ENCODE peak calls at places on chromosomes 5 and 9, in four cellular contexts. One of them, this sample, is unnamed.

GRCh38 chr9:116320180-116320799 is 166.7 kb downstream of the PAPPA start:
- DNase-seq in HuH-7.5: no peak
- DNase-seq in erythroblast: peak; percentile 87
- DNase-seq in ACHN: no peak
- DNase-seq in this sample: no peak

GRCh38 chr5:137507150-137507549 is 8.0 kb upstream of the SPOCK1 start:
- DNase-seq in HuH-7.5: no peak
- DNase-seq in erythroblast: no peak
- DNase-seq in ACHN: no peak
- DNase-seq in this sample: no peak

GRCh38 chr5:168162464-168162863 is 129.0 kb upstream of the WWC1 start:
- DNase-seq in HuH-7.5: no peak
- DNase-seq in erythroblast: no peak
- DNase-seq in ACHN: no peak
- DNase-seq in this sample: no peak

GRCh38 chr5:170525450-170526211 is 21.8 kb downstream of the KCNIP1 start:
- DNase-seq in HuH-7.5: no peak
- DNase-seq in erythroblast: no peak
- DNase-seq in ACHN: no peak
- DNase-seq in this sample: no peak

GRCh38 chr9:117771162-117771561 is 67.0 kb downstream of the TLR4 start:
- DNase-seq in HuH-7.5: no peak
- DNase-seq in erythroblast: no peak
- DNase-seq in ACHN: no peak
- DNase-seq in this sample: no peak

GRCh38 chr5:68070641-68071191 is 144.8 kb upstream of the PIK3R1 start:
- DNase-seq in HuH-7.5: no peak
- DNase-seq in erythroblast: no peak
- DNase-seq in ACHN: no peak
- DNase-seq in this sample: no peak

GRCh38 chr5:36897616-36898015 is 21.0 kb downstream of the NIPBL start:
- DNase-seq in HuH-7.5: no peak
- DNase-seq in erythroblast: no peak
- DNase-seq in ACHN: peak; percentile 3
- DNase-seq in this sample: no peak

GRCh38 chr5:133897431-133897830 is 71.0 kb downstream of the C5orf15 start:
- DNase-seq in HuH-7.5: no peak
- DNase-seq in erythroblast: no peak
- DNase-seq in ACHN: no peak
- DNase-seq in this sample: no peak

GRCh38 chr9:91606255-91606995 is 182.8 kb upstream of the NFIL3 start:
- DNase-seq in HuH-7.5: no peak
- DNase-seq in erythroblast: no peak
- DNase-seq in ACHN: no peak
- DNase-seq in this sample: no peak

GRCh38 chr5:74641014-74641777 is 668 bp upstream of the ENC1 start:
- DNase-seq in HuH-7.5: peak; percentile 33
- DNase-seq in erythroblast: peak; percentile 80
- DNase-seq in ACHN: peak; percentile 81
- DNase-seq in this sample: peak; percentile 66

GRCh38 chr5:173720341-173721258 is 104.2 kb upstream of the BOD1 start:
- DNase-seq in HuH-7.5: no peak
- DNase-seq in erythroblast: no peak
- DNase-seq in ACHN: no peak
- DNase-seq in this sample: no peak

GRCh38 chr5:161925960-161926359 is 78.0 kb downstream of the GABRA1 start:
- DNase-seq in HuH-7.5: no peak
- DNase-seq in erythroblast: no peak
- DNase-seq in ACHN: no peak
- DNase-seq in this sample: no peak

GRCh38 chr9:129414377-129415021 is 206.4 kb downstream of the C9orf50 start:
- DNase-seq in HuH-7.5: peak; percentile 87
- DNase-seq in erythroblast: peak; percentile 53
- DNase-seq in ACHN: peak; percentile 22
- DNase-seq in this sample: peak; percentile 9

GRCh38 chr5:178192244-178192643 is 5.1 kb upstream of the GMCL2 start:
- DNase-seq in HuH-7.5: no peak
- DNase-seq in erythroblast: no peak
- DNase-seq in ACHN: no peak
- DNase-seq in this sample: no peak

GRCh38 chr9:129458155-129458661 is 162.7 kb downstream of the C9orf50 start:
- DNase-seq in HuH-7.5: no peak
- DNase-seq in erythroblast: no peak
- DNase-seq in ACHN: no peak
- DNase-seq in this sample: no peak

GRCh38 chr5:138011991-138012390 is 20.9 kb downstream of the FAM13B start:
- DNase-seq in HuH-7.5: no peak
- DNase-seq in erythroblast: no peak
- DNase-seq in ACHN: no peak
- DNase-seq in this sample: no peak

GRCh38 chr9:121500165-121500478 is 478 bp upstream of the GGTA1 start:
- DNase-seq in HuH-7.5: no peak
- DNase-seq in erythroblast: no peak
- DNase-seq in ACHN: no peak
- DNase-seq in this sample: no peak

GRCh38 chr5:54834121-54834842 is 151.1 kb downstream of the ESM1 start:
- DNase-seq in HuH-7.5: no peak
- DNase-seq in erythroblast: no peak
- DNase-seq in ACHN: no peak
- DNase-seq in this sample: no peak

GRCh38 chr5:54462281-54462680 is 6.8 kb downstream of the HSPB3 start:
- DNase-seq in HuH-7.5: no peak
- DNase-seq in erythroblast: no peak
- DNase-seq in ACHN: no peak
- DNase-seq in this sample: no peak

GRCh38 chr5:91486638-91487037 is 103.5 kb upstream of the ARRDC3 start:
- DNase-seq in HuH-7.5: no peak
- DNase-seq in erythroblast: no peak
- DNase-seq in ACHN: no peak
- DNase-seq in this sample: no peak

GRCh38 chr5:80041536-80041935 is 6.4 kb downstream of the THBS4 start:
- DNase-seq in HuH-7.5: no peak
- DNase-seq in erythroblast: no peak
- DNase-seq in ACHN: no peak
- DNase-seq in this sample: no peak

GRCh38 chr5:359301-359897 is 37.9 kb downstream of the AHRR start:
- DNase-seq in HuH-7.5: no peak
- DNase-seq in erythroblast: no peak
- DNase-seq in ACHN: no peak
- DNase-seq in this sample: no peak

GRCh38 chr5:29079771-29080170 is 2041.4 kb upstream of the CDH9 start:
- DNase-seq in HuH-7.5: no peak
- DNase-seq in erythroblast: peak; percentile 1
- DNase-seq in ACHN: peak; percentile 4
- DNase-seq in this sample: no peak

GRCh38 chr5:149503006-149503405 is 48.2 kb downstream of the CSNK1A1 start:
- DNase-seq in HuH-7.5: no peak
- DNase-seq in erythroblast: no peak
- DNase-seq in ACHN: no peak
- DNase-seq in this sample: no peak

GRCh38 chr9:83937861-83938455 is 16.7 kb upstream of the KIF27 start:
- DNase-seq in HuH-7.5: peak; percentile 39
- DNase-seq in erythroblast: peak; percentile 82
- DNase-seq in ACHN: peak; percentile 75
- DNase-seq in this sample: peak; percentile 63

GRCh38 chr9:32882616-32883015 is 99.3 kb downstream of the TMEM215 start:
- DNase-seq in HuH-7.5: no peak
- DNase-seq in erythroblast: peak; percentile 70
- DNase-seq in ACHN: no peak
- DNase-seq in this sample: no peak

GRCh38 chr9:137286980-137287383 is 9.5 kb downstream of the TOR4A start:
- DNase-seq in HuH-7.5: peak; percentile 94
- DNase-seq in erythroblast: peak; percentile 67
- DNase-seq in ACHN: peak; percentile 60
- DNase-seq in this sample: peak; percentile 36

GRCh38 chr5:13972029-13972428 is 27.5 kb upstream of the DNAH5 start:
- DNase-seq in HuH-7.5: no peak
- DNase-seq in erythroblast: no peak
- DNase-seq in ACHN: no peak
- DNase-seq in this sample: no peak

GRCh38 chr9:37246825-37247224 is 126.5 kb downstream of the ZCCHC7 start:
- DNase-seq in HuH-7.5: no peak
- DNase-seq in erythroblast: no peak
- DNase-seq in ACHN: no peak
- DNase-seq in this sample: no peak

GRCh38 chr5:169719360-169720314 is 82.6 kb downstream of the DOCK2 start:
- DNase-seq in HuH-7.5: no peak
- DNase-seq in erythroblast: no peak
- DNase-seq in ACHN: no peak
- DNase-seq in this sample: no peak

GRCh38 chr5:88807327-88807726 is 75.7 kb downstream of the MEF2C start:
- DNase-seq in HuH-7.5: no peak
- DNase-seq in erythroblast: no peak
- DNase-seq in ACHN: no peak
- DNase-seq in this sample: no peak

GRCh38 chr9:132854832-132855231 is 23.3 kb downstream of the AK8 start:
- DNase-seq in HuH-7.5: no peak
- DNase-seq in erythroblast: no peak
- DNase-seq in ACHN: no peak
- DNase-seq in this sample: no peak

GRCh38 chr5:673837-674629 is 19.1 kb downstream of the TPPP start:
- DNase-seq in HuH-7.5: no peak
- DNase-seq in erythroblast: no peak
- DNase-seq in ACHN: no peak
- DNase-seq in this sample: no peak

GRCh38 chr5:103228056-103228455 is 30.5 kb upstream of the MACIR start:
- DNase-seq in HuH-7.5: no peak
- DNase-seq in erythroblast: no peak
- DNase-seq in ACHN: no peak
- DNase-seq in this sample: no peak

GRCh38 chr5:132234684-132235062 is 7.0 kb upstream of the P4HA2 start:
- DNase-seq in HuH-7.5: no peak
- DNase-seq in erythroblast: no peak
- DNase-seq in ACHN: no peak
- DNase-seq in this sample: no peak

GRCh38 chr5:143536364-143536763 is 132.9 kb upstream of the NR3C1 start:
- DNase-seq in HuH-7.5: no peak
- DNase-seq in erythroblast: no peak
- DNase-seq in ACHN: peak; percentile 75
- DNase-seq in this sample: peak; percentile 81

GRCh38 chr5:126656397-126657007 is 55.8 kb downstream of the PHAX start:
- DNase-seq in HuH-7.5: no peak
- DNase-seq in erythroblast: peak; percentile 77
- DNase-seq in ACHN: peak; percentile 46
- DNase-seq in this sample: peak; percentile 42

GRCh38 chr9:37540634-37541033 is 35.5 kb downstream of the FBXO10 start:
- DNase-seq in HuH-7.5: no peak
- DNase-seq in erythroblast: no peak
- DNase-seq in ACHN: no peak
- DNase-seq in this sample: no peak

GRCh38 chr5:166088389-166089039 is 2202.9 kb upstream of the WWC1 start:
- DNase-seq in HuH-7.5: no peak
- DNase-seq in erythroblast: no peak
- DNase-seq in ACHN: no peak
- DNase-seq in this sample: no peak

GRCh38 chr9:93674580-93675335 is 98.4 kb downstream of the PHF2 start:
- DNase-seq in HuH-7.5: no peak
- DNase-seq in erythroblast: no peak
- DNase-seq in ACHN: no peak
- DNase-seq in this sample: no peak